ENCODE peak calls at places on chromosomes 6 and 20, in four cellular contexts. T is K562, M is HepG2, U is GM12878. C is an unnamed sample.

GRCh38 chr20:52054123-52054522 is 137.5 kb downstream of the ZFP64 start:
- DNase-seq in M (no peak), T (no peak), U (no peak), C (no peak)

GRCh38 chr20:56893206-56893605 is 264.1 kb downstream of the TFAP2C start:
- DNase-seq in U (no peak), T (peak), M (no peak), C (peak)

GRCh38 chr6:143348531-143348930 is 102.0 kb downstream of the ADAT2 start:
- DNase-seq in U (no peak), T (no peak), M (no peak), C (no peak)

GRCh38 chr6:30334077-30334476 is 7.3 kb downstream of the TRIM39 start:
- DNase-seq in U (no peak), T (no peak), M (no peak), C (no peak)

GRCh38 chr20:23530937-23531567 is 37.2 kb downstream of the CST9L start:
- DNase-seq in T (no peak), U (no peak), M (no peak), C (no peak)

GRCh38 chr6:143674466-143675114 is 3.2 kb upstream of the PHACTR2 start:
- DNase-seq in U (no peak), T (no peak), M (peak), C (no peak)

GRCh38 chr20:49812463-49813304 is at the start of gene SLC9A8:
- DNase-seq in M (peak), U (peak), T (peak), C (peak)

GRCh38 chr6:159969204-159969912 is 476 bp downstream of the IGF2R start:
- DNase-seq in M (no peak), T (peak), U (no peak), C (peak)

GRCh38 chr6:115882771-115883170 is 177.9 kb downstream of the FRK start:
- DNase-seq in M (no peak), U (no peak), T (no peak), C (no peak)

GRCh38 chr6:130143709-130144108 is 79.0 kb downstream of the SAMD3 start:
- DNase-seq in T (no peak), M (no peak), U (no peak), C (no peak)

GRCh38 chr6:69763763-69764162 is 33.0 kb downstream of the LMBRD1 start:
- DNase-seq in T (no peak), M (no peak), U (no peak), C (no peak)

GRCh38 chr6:32689531-32690505 is 23.4 kb upstream of the HLA-DQB1 start:
- DNase-seq in U (peak), M (no peak), T (no peak), C (no peak)

GRCh38 chr6:97703661-97704060 is 420.6 kb upstream of the MMS22L start:
- DNase-seq in M (no peak), U (no peak), T (no peak), C (no peak)

GRCh38 chr20:63315240-63315981 is 22.4 kb downstream of the COL20A1 start:
- DNase-seq in U (no peak), M (no peak), T (no peak), C (no peak)

GRCh38 chr6:5749666-5750215 is 257.0 kb downstream of the NRN1 start:
- DNase-seq in U (no peak), M (no peak), T (no peak), C (no peak)

GRCh38 chr6:152301021-152301805 is 335.9 kb downstream of the SYNE1 start:
- DNase-seq in U (no peak), M (peak), T (no peak), C (no peak)

GRCh38 chr20:57659131-57659788 is 39.0 kb upstream of the ZBP1 start:
- DNase-seq in T (no peak), U (no peak), M (no peak), C (peak)

GRCh38 chr6:5082487-5083306 is 2.4 kb upstream of the PPP1R3G start:
- DNase-seq in M (peak), T (peak), U (no peak), C (no peak)

GRCh38 chr6:36615018-36615761 is 21.0 kb downstream of the SRSF3 start:
- DNase-seq in U (no peak), T (peak), M (peak), C (peak)

GRCh38 chr20:63955846-63956663 is at the start of gene UCKL1:
- DNase-seq in M (peak), T (peak), U (no peak), C (peak)

GRCh38 chr6:53983301-53983700 is 127.9 kb upstream of the MLIP start:
- DNase-seq in T (no peak), U (no peak), M (no peak), C (no peak)

GRCh38 chr6:20403766-20404640 is 2.3 kb downstream of the E2F3 start:
- DNase-seq in U (no peak), M (peak), T (peak), C (no peak)

GRCh38 chr20:34643919-34644318 is 33.0 kb downstream of the PIGU start:
- DNase-seq in M (no peak), T (no peak), U (no peak), C (no peak)

GRCh38 chr6:30500421-30501069 is 11.2 kb downstream of the HLA-E start:
- DNase-seq in T (no peak), M (no peak), U (no peak), C (no peak)

GRCh38 chr6:99019341-99019740 is 71.6 kb upstream of the FBXL4 start:
- DNase-seq in T (no peak), M (no peak), U (no peak), C (no peak)

GRCh38 chr20:40438161-40438835 is 250.7 kb downstream of the MAFB start:
- DNase-seq in M (no peak), T (no peak), U (no peak), C (no peak)

GRCh38 chr6:105587349-105588115 is 184.7 kb upstream of the PREP start:
- DNase-seq in T (no peak), M (no peak), U (no peak), C (no peak)

GRCh38 chr6:26215200-26216014 is 128.2 kb downstream of the HFE start:
- DNase-seq in U (no peak), T (peak), M (peak), C (no peak)

GRCh38 chr6:126805861-126806260 is 312.6 kb upstream of the RSPO3 start:
- DNase-seq in U (no peak), M (no peak), T (no peak), C (no peak)

GRCh38 chr20:21125072-21125848 is 622 bp upstream of the KIZ start:
- DNase-seq in M (peak), T (peak), U (no peak), C (peak)

GRCh38 chr6:111846511-111847409 is 26.5 kb downstream of the FYN start:
- DNase-seq in M (no peak), T (no peak), U (no peak), C (no peak)

GRCh38 chr20:51327251-51327841 is 215.2 kb downstream of the NFATC2 start:
- DNase-seq in M (no peak), U (no peak), T (no peak), C (no peak)

GRCh38 chr20:42577193-42577592 is 612.5 kb downstream of the PTPRT start:
- DNase-seq in T (no peak), M (no peak), U (no peak), C (peak)

GRCh38 chr6:108174371-108175175 is 8.8 kb downstream of the NR2E1 start:
- DNase-seq in U (no peak), M (no peak), T (peak), C (peak)

GRCh38 chr6:130622142-130622541 is 205.1 kb upstream of the SMLR1 start:
- DNase-seq in U (no peak), M (no peak), T (no peak), C (no peak)

GRCh38 chr20:16761305-16761829 is 13.2 kb downstream of the OTOR start:
- DNase-seq in T (peak), U (peak), M (peak), C (peak)

GRCh38 chr6:43729537-43729936 is 40.5 kb upstream of the VEGFA start:
- DNase-seq in U (no peak), T (no peak), M (no peak), C (no peak)

GRCh38 chr6:138371720-138372119 is 6.0 kb upstream of the SMIM28 start:
- DNase-seq in M (no peak), U (no peak), T (peak), C (no peak)

GRCh38 chr6:109428889-109429477 is 11.4 kb downstream of the PPIL6 start:
- DNase-seq in M (no peak), T (no peak), U (no peak), C (no peak)
- TF ChIP-seq NR2C2 in M (no peak), T (no peak), U (no peak), C (no peak)

DNA sequence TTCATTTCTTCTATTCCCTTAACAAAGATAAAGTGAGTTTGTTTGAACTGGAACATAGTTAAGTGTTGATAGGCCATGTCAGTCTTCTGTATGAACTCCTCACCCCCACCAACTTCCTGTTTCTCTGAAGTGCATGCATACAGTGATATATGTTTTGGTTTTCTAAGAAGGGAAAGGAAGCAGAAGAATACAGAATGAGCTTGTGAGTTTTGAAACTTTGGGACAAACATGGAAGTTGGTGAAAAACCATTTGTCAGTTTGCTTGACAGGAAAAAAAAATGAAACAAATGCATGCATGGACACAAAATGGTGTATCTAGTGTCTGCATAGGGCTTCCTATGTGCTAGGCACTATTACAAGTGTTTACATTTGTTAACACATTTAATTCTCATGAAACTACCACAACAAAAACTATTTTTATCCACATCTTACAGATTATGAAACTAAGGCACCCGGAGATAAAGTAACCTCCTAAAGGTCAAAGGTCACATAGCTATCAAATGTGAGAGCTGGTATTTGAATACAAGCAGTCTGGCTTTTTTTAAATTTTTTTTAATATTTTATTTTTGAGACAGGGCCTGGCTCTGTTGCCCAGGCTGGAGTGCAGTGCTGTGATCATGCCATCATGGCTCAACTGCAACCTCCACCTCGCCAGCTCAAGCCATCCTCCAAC is 105.9 kb downstream of the ADGRB3 start:
- DNase-seq in T (peak), U (no peak), M (no peak), C (no peak)
- TF ChIP-seq NR2C2 in T (no peak), U (no peak), M (no peak), C (no peak)

GRCh38 chr6:1639430-1639829 is 29.7 kb downstream of the FOXC1 start:
- DNase-seq in U (no peak), T (no peak), M (no peak), C (no peak)

GRCh38 chr6:1643830-1644445 is 34.2 kb downstream of the FOXC1 start:
- DNase-seq in M (no peak), T (no peak), U (no peak), C (no peak)

GRCh38 chr6:1640476-1640875 is 30.8 kb downstream of the FOXC1 start:
- DNase-seq in U (no peak), M (no peak), T (no peak), C (no peak)

GRCh38 chr6:1643111-1643510 is 33.4 kb downstream of the FOXC1 start:
- DNase-seq in T (no peak), U (no peak), M (no peak), C (no peak)

DNA sequence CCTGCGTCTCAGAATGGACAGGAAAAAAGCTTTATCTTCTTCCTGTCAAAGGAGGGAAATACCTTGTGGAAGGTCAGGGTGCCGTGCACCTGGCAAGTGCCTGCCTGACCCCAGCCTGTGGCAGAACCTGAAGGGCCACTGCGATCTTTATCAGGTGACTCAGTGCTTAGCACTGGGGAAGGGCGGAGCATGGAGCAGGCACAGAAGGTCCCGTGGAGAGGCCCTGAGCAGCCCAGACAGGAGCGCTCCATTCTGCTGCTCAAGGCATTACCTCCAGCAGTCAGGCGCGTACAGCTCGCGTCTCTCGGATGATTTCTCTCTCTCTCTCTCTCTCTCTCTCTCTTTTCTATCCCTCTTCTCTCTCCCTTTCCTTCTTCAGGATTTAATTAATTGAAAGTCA is 31.7 kb downstream of the FOXC1 start:
- DNase-seq in U (no peak), M (no peak), T (peak), C (no peak)
- TF ChIP-seq NR2C2 in U (no peak), M (no peak), T (no peak), C (no peak)

GRCh38 chr6:42704251-42704936 is 18.0 kb downstream of the PRPH2 start:
- DNase-seq in U (no peak), M (peak), T (peak), C (peak)
- TF ChIP-seq NR2C2 in U (no peak), M (no peak), T (no peak), C (no peak)

GRCh38 chr6:157289764-157290163 is 33.6 kb downstream of the TMEM242 start:
- DNase-seq in U (no peak), M (no peak), T (no peak), C (no peak)
- TF ChIP-seq NR2C2 in U (no peak), M (no peak), T (no peak), C (no peak)

GRCh38 chr6:41428402-41428994 is 93.1 kb downstream of the NCR2 start:
- DNase-seq in U (no peak), M (no peak), T (no peak), C (no peak)
- TF ChIP-seq NR2C2 in U (no peak), M (no peak), T (no peak), C (no peak)

C was measured in WTC11.